ENCODE peak calls at places on chromosomes 16 and 17, in four cellular contexts. B, W, A and H are unnamed samples.

GRCh38 chr16:65054457-65054856 is 67.4 kb downstream of the CDH11 start:
- DNase-seq in B (no peak), A (no peak), W (no peak), H (no peak)

GRCh38 chr16:21260870-21261791 is 17.0 kb downstream of the CRYM start:
- DNase-seq in A (peak; percentile 96), W (peak; percentile 86), B (no peak), H (peak; percentile 44)

GRCh38 chr17:13266596-13266995 is 248.8 kb upstream of the ELAC2 start:
- DNase-seq in A (no peak), B (no peak), W (no peak), H (peak; percentile 88)

GRCh38 chr17:63998721-63999679 is 849 bp downstream of the PRR29 start:
- DNase-seq in B (no peak), A (no peak), W (no peak), H (no peak)

GRCh38 chr16:5906351-5906750 is 808.8 kb upstream of the EEF2KMT start:
- DNase-seq in B (no peak), A (no peak), W (no peak), H (no peak)

GRCh38 chr16:70688266-70688742 is 2.5 kb upstream of the MTSS2 start:
- DNase-seq in A (no peak), W (no peak), B (peak; percentile 70), H (no peak)

GRCh38 chr17:79614248-79614647 is 3.4 kb upstream of the RBFOX3 start:
- DNase-seq in W (no peak), A (no peak), B (no peak), H (no peak)

GRCh38 chr17:59373879-59374495 is 42.5 kb downstream of the YPEL2 start:
- DNase-seq in B (no peak), A (no peak), W (no peak), H (peak; percentile 89)

GRCh38 chr17:59493867-59494266 is 71.5 kb upstream of the DHX40 start:
- DNase-seq in A (no peak), W (no peak), B (no peak), H (no peak)

GRCh38 chr17:9371019-9371418 is 204.6 kb downstream of the STX8 start:
- DNase-seq in B (no peak), A (peak; percentile 87), W (no peak), H (no peak)

GRCh38 chr17:64448665-64449512 is at the start of gene MILR1:
- DNase-seq in A (no peak), W (peak; percentile 59), B (no peak), H (peak; percentile 12)

GRCh38 chr16:57082664-57083063 is 9.7 kb upstream of the CPNE2 start:
- DNase-seq in A (no peak), B (no peak), W (no peak), H (no peak)
- TF ChIP-seq CTCF in A (no peak), B (no peak), W (no peak), H (no peak)

DNA sequence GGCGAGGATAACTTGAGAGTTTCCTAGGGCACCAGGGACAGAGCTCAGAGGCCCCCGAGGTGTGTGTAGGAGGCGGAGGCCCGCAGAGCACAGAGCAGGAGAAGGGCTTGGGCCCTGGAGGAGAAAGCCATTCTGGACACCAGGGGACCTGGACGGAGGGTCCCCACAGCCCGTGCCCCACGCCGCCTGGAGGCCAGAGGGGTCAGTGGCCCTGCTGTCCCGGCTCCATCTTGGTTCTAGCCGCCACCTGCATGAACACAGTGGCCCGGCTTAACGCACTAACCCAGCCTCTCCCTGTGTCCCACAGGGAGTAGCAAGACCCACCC is 21.1 kb downstream of the TRARG1 start:
- DNase-seq in B (no peak), W (no peak), A (no peak), H (no peak)
- TF ChIP-seq CTCF in B (no peak), W (no peak), A (no peak), H (no peak)

GRCh38 chr16:49183911-49184310 is 97.7 kb downstream of the CBLN1 start:
- DNase-seq in B (no peak), W (no peak), A (no peak), H (no peak)
- TF ChIP-seq CTCF in B (peak; percentile 61), W (no peak), A (peak; percentile 49), H (no peak)

DNA sequence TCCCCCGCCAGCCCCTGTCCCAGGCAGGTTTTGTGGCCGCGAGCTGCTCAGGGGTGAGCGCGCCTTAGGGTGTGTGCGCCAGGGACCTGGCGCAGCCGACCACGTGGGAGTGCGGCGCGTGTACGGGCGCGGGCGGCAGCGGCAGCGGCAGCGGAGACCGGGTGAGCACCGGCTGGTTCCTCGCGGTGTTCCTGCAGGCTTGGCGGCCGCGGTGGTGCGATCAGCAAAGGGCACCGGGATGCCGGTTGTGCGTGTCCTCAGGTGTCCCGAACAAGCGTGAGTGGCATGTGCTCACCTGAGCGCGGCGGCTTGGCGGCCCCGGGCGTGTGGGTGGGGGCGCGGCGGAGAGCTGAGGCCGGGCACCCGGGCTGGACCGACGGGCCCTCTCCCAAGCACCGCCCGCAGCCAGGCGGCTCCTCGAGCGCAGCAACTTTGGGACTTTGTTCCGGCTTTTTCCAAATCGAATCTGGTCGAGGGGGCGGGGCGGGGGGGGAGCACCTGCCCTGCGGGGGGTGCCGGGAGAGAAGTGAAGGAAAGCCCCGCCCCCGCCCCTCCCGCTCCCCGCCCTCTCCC is 331 bp upstream of the HSD11B2 start:
- DNase-seq in W (no peak), B (peak; percentile 29), A (no peak), H (no peak)
- TF ChIP-seq CTCF in W (no peak), B (no peak), A (no peak), H (no peak)